ENCODE peak calls at places on chromosomes 16 and 17, in six cellular contexts. Y is psoas muscle, N is thoracic aorta, B is colonic mucosa, Q is left ventricle myocardium inferior, U is A549. K is an unnamed sample. For H3K4me1, the result is how much of the 10 kb centered on the place peaks cover.

GRCh38 chr16:46768809-46769208 is 20.7 kb upstream of the MYLK3 start:
- DNase-seq in Y (peak), N (no peak), B (no peak), Q (no peak), U (no peak), K (no peak)

GRCh38 chr16:72242757-72243156 is 70.8 kb upstream of the PMFBP1 start:
- DNase-seq in Y (no peak), N (no peak), B (no peak), Q (no peak), U (no peak), K (no peak)

GRCh38 chr17:73820686-73821448 is 176.6 kb upstream of the SDK2 start:
- DNase-seq in Y (no peak), N (no peak), B (peak), Q (no peak), U (no peak), K (no peak)

GRCh38 chr17:73359987-73360410 is 48.2 kb upstream of the CDC42EP4 start:
- DNase-seq in Y (no peak), N (no peak), B (peak), Q (peak), U (no peak), K (peak)

GRCh38 chr16:14564881-14565687 is 65.0 kb downstream of the PARN start:
- DNase-seq in Y (no peak), N (no peak), B (no peak), Q (no peak), U (peak), K (no peak)

GRCh38 chr16:78249056-78249455 is 149.6 kb downstream of the WWOX start:
- DNase-seq in Y (no peak), N (no peak), B (no peak), Q (peak), U (peak), K (no peak)

GRCh38 chr16:13372421-13372820 is 471.0 kb downstream of the SHISA9 start:
- DNase-seq in Y (no peak), N (no peak), B (no peak), Q (no peak), U (no peak), K (no peak)

GRCh38 chr17:27670791-27671590 is 40.0 kb downstream of the LGALS9 start:
- DNase-seq in Y (no peak), N (no peak), B (no peak), Q (no peak), U (no peak), K (no peak)

GRCh38 chr17:12909511-12909910 is 108.3 kb downstream of the ELAC2 start:
- DNase-seq in Y (no peak), N (no peak), B (no peak), Q (no peak), U (no peak), K (no peak)

GRCh38 chr16:56874800-56875199 is 9.8 kb downstream of the SLC12A3 start:
- DNase-seq in Y (no peak), N (no peak), B (no peak), Q (no peak), U (no peak), K (peak)

GRCh38 chr17:29063992-29064391 is 21.1 kb downstream of the PIPOX start:
- DNase-seq in Y (no peak), N (no peak), B (no peak), Q (no peak), U (no peak), K (no peak)

GRCh38 chr16:59042296-59042695 is 308.2 kb upstream of the GOT2 start:
- DNase-seq in Y (no peak), N (no peak), B (no peak), Q (no peak), U (no peak), K (no peak)

GRCh38 chr17:72116692-72117469 is 3.9 kb upstream of the SOX9 start:
- DNase-seq in Y (no peak), N (no peak), B (peak), Q (no peak), U (no peak), K (peak)

GRCh38 chr16:30184430-30185140 is 1.2 kb downstream of the CORO1A start:
- DNase-seq in Y (no peak), N (no peak), B (peak), Q (peak), U (no peak), K (no peak)

GRCh38 chr16:14302399-14303181 is 231.5 kb downstream of the MRTFB start:
- DNase-seq in Y (peak), N (no peak), B (no peak), Q (no peak), U (peak), K (no peak)

GRCh38 chr17:50919321-50920040 is 53.3 kb upstream of the TOB1 start:
- DNase-seq in Y (peak), N (peak), B (peak), Q (peak), U (peak), K (peak)

GRCh38 chr16:80718480-80719220 is 85.7 kb downstream of the CDYL2 start:
- DNase-seq in Y (no peak), N (no peak), B (no peak), Q (no peak), U (no peak), K (peak)

GRCh38 chr17:15261063-15261817 is 3.9 kb downstream of the PMP22 start:
- DNase-seq in Y (peak), N (no peak), B (peak), Q (peak), U (peak), K (peak)

GRCh38 chr17:82831818-82832200 is 8.0 kb downstream of the ZNF750 start:
- DNase-seq in Y (no peak), N (no peak), B (no peak), Q (no peak), U (no peak), K (no peak)

GRCh38 chr17:30093463-30094147 is 23.0 kb upstream of the NSRP1 start:
- DNase-seq in Y (no peak), N (no peak), B (peak), Q (no peak), U (peak), K (peak)

GRCh38 chr17:81890447-81891302 is 711 bp downstream of the ALYREF start:
- DNase-seq in Y (no peak), N (no peak), B (no peak), Q (no peak), U (no peak), K (no peak)

GRCh38 chr17:3531266-3532101 is 26.1 kb downstream of the TRPV3 start:
- DNase-seq in Y (no peak), N (no peak), B (no peak), Q (peak), U (no peak), K (peak)

GRCh38 chr16:79430129-79430789 is 170.3 kb downstream of the MAF start:
- DNase-seq in Y (no peak), N (no peak), B (peak), Q (no peak), U (no peak), K (no peak)

GRCh38 chr17:81722184-81723120 is 10.4 kb downstream of the SLC25A10 start:
- DNase-seq in Y (no peak), N (no peak), B (peak), Q (no peak), U (no peak), K (no peak)

GRCh38 chr17:79589669-79590270 is 21.1 kb downstream of the RBFOX3 start:
- DNase-seq in Y (no peak), N (no peak), B (no peak), Q (no peak), U (no peak), K (no peak)

GRCh38 chr17:82380860-82381702 is 9.5 kb downstream of the UTS2R start:
- DNase-seq in Y (no peak), N (no peak), B (no peak), Q (no peak), U (no peak), K (no peak)

GRCh38 chr16:86391987-86392386 is 118.3 kb upstream of the FOXF1 start:
- DNase-seq in Y (no peak), N (no peak), B (no peak), Q (no peak), U (no peak), K (no peak)

GRCh38 chr17:74059471-74059870 is 144.0 kb upstream of the RPL38 start:
- DNase-seq in Y (no peak), N (no peak), B (no peak), Q (no peak), U (no peak), K (no peak)

GRCh38 chr16:57985204-57986121 is 14.5 kb upstream of the CNGB1 start:
- DNase-seq in Y (no peak), N (no peak), B (no peak), Q (no peak), U (no peak), K (no peak)

GRCh38 chr16:69118468-69118867 is 13.0 kb downstream of the HAS3 start:
- DNase-seq in Y (no peak), N (no peak), B (no peak), Q (no peak), U (no peak), K (no peak)

GRCh38 chr17:42618442-42619150 is 9.1 kb downstream of the TUBG1 start:
- DNase-seq in Y (peak), N (no peak), B (peak), Q (peak), U (peak), K (peak)

GRCh38 chr16:9419161-9419560 is 327.7 kb downstream of the HAPSTR1 start:
- DNase-seq in Y (no peak), N (no peak), B (no peak), Q (no peak), U (no peak), K (no peak)

DNA sequence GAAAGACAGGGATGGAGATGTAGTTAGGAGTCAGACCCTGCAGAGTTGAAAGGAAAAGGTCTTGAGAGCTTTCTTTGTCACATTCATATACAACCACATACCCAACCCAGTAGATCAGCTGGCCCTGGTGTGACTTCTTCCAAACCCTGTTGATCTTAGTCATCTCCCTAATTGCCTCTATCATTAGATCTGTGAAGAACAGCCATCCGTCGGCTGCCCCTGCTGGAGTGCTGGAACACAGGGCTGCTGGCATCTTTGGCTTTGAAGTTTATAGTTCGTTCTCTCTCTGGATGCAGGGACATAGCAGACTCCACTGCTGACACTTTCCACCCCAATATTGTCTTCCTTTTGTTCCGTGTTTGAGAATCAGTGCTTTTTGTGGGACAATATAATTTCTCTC is 10.4 kb upstream of the SMG8 start:
- DNase-seq in Y (no peak), N (no peak), B (no peak), Q (no peak), U (no peak), K (no peak)
- H3K4me1 ChIP-seq in Y (under half), N (under half), B (under half), Q (under half), U (under half), K (under half)

GRCh38 chr16:716250-716607 is 1.3 kb downstream of the METRN start:
- DNase-seq in Y (no peak), N (no peak), B (no peak), Q (no peak), U (peak), K (peak)
- H3K4me3 ChIP-seq in Y (peak), N (peak), B (peak), Q (peak), U (peak), K (no peak)

DNA sequence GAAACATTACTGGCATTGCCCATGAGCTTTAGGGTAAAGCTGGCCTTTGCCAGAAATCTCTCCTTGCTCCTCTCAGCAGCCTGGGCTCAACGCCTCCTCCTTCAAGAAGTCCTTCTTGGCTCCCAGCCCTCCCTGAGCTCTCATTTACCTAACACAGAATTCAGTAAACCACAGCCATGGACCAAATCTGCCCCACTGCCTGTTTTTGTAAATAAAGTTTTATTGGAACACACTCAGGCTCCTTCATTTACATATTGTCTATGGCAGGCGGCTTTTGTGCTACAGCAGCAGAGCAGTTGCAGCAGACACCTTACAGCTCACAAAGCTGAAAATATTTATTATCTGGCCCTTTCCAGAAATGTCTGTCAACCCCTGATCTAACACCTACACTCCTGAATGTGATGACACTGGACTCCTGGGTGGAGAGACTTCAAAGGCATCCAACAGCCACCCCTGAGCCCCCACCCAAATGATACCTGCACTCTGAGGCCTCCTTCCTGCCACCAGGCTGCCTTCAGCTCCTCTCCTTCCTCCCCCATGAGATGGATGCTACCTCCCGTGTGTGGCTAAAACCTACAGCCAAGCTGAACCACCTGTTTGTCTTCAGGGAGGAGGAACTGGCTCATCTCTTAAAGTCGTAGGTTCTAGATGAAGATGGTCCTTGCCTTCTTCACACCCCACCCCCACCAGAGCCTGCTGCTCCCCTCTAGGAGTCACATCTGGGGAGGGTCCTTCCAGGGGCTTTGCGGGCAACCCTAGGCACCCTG is 41.6 kb downstream of the PIMREG start:
- DNase-seq in Y (no peak), N (no peak), B (no peak), Q (no peak), U (no peak), K (no peak)
- H3K4me1 ChIP-seq in Y (under half), N (under half), B (under half), Q (under half), U (under half), K (under half)

GRCh38 chr17:64536913-64537312 is 30.1 kb downstream of the CEP95 start:
- DNase-seq in Y (no peak), N (no peak), B (no peak), Q (no peak), U (no peak), K (no peak)
- H3K4me3 ChIP-seq in Y (no peak), N (no peak), B (no peak), Q (no peak), U (no peak), K (no peak)

GRCh38 chr16:88464447-88465318 is 11.6 kb downstream of the ZFPM1 start:
- DNase-seq in Y (no peak), N (no peak), B (no peak), Q (no peak), U (no peak), K (no peak)
- H3K4me1 ChIP-seq in Y (under half), N (under half), B (under half), Q (under half), U (under half), K (under half)

GRCh38 chr17:5122586-5123342 is 6.9 kb downstream of the USP6 start:
- DNase-seq in Y (peak), N (no peak), B (no peak), Q (no peak), U (no peak), K (peak)
- H3K4me3 ChIP-seq in Y (peak), N (peak), B (peak), Q (peak), U (peak), K (peak)

DNA sequence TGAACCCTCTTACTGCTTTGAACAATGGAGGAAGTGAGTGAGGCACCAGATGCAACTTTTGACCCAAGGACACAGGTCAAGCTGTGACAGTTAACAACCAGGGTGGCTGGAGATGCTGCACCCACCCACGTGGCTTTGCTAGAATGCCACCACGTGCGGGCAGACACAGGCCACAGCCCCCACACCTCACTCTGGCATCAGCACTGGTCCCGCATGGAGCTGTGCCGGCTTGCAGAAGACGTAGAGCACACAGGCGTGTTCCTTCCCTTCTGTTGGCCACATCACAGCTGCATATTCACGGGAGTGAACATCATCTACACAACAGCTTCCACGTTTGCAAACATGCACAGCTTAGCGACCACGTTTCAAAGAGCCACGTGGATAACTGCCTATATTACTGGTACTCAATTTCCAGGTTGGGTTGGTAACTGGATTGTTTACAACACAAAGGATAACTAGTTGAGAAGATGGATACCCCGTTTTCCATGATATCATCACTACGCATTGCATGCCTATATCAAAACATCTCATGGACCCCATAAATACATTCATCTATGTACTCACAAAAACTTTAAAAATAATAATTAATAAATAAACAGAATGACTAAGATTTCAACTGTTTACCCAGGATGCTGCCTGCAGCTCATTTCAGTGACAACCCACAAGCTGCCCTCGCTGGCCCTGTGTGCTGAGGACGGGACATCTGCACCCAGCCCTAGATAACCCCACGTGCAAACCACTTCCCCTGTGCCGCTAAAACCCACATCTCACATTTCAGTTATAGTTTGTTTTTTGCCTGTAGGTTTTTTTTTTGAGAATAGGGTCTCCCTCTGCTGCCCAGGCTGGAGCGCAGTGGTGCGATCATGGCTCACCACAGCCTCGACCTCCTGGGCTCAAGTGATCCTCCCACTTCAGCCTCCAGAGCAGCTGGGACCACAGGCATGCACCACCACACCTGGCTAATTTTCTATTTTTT is 132.0 kb downstream of the ANKRD11 start:
- DNase-seq in Y (no peak), N (no peak), B (no peak), Q (no peak), U (no peak), K (no peak)
- H3K4me1 ChIP-seq in Y (half or more), N (half or more), B (under half), Q (half or more), U (half or more), K (under half)

GRCh38 chr16:75061677-75062076 is 54.9 kb downstream of the LDHD start:
- DNase-seq in Y (no peak), N (no peak), B (no peak), Q (no peak), U (no peak), K (no peak)
- H3K4me3 ChIP-seq in Y (peak), N (no peak), B (no peak), Q (peak), U (no peak), K (no peak)

K was measured in testis.